ENCODE peak calls at places on chromosomes 2 and 18, in five cellular contexts. One of them, this sample, is unnamed.

GRCh38 chr2:39948016-39948719 is 169.1 kb upstream of the THUMPD2 start:
- DNase-seq in GM12878: no peak
- DNase-seq in HepG2: no peak
- DNase-seq in K562: no peak
- DNase-seq in SK-N-SH: no peak
- DNase-seq in this sample: peak

GRCh38 chr2:62136956-62137355 is 59.0 kb upstream of the B3GNT2 start:
- DNase-seq in GM12878: no peak
- DNase-seq in HepG2: no peak
- DNase-seq in K562: no peak
- DNase-seq in SK-N-SH: no peak
- DNase-seq in this sample: no peak

GRCh38 chr2:88165604-88166003 is 4.5 kb upstream of the THNSL2 start:
- DNase-seq in GM12878: no peak
- DNase-seq in HepG2: no peak
- DNase-seq in K562: no peak
- DNase-seq in SK-N-SH: no peak
- DNase-seq in this sample: no peak

GRCh38 chr2:101277111-101277510 is 24.4 kb downstream of the CNOT11 start:
- DNase-seq in GM12878: no peak
- DNase-seq in HepG2: no peak
- DNase-seq in K562: no peak
- DNase-seq in SK-N-SH: no peak
- DNase-seq in this sample: peak

GRCh38 chr2:177419274-177419673 is 26.7 kb downstream of the AGPS start:
- DNase-seq in GM12878: no peak
- DNase-seq in HepG2: no peak
- DNase-seq in K562: no peak
- DNase-seq in SK-N-SH: no peak
- DNase-seq in this sample: peak

GRCh38 chr2:110172506-110172905 is 32.3 kb downstream of the NPHP1 start:
- DNase-seq in GM12878: no peak
- DNase-seq in HepG2: no peak
- DNase-seq in K562: no peak
- DNase-seq in SK-N-SH: no peak
- DNase-seq in this sample: no peak

GRCh38 chr2:8263931-8264330 is 417.9 kb upstream of the ID2 start:
- DNase-seq in GM12878: no peak
- DNase-seq in HepG2: no peak
- DNase-seq in K562: no peak
- DNase-seq in SK-N-SH: no peak
- DNase-seq in this sample: no peak

GRCh38 chr18:75209952-75210261 is 690 bp upstream of the TSHZ1 start:
- DNase-seq in GM12878: no peak
- DNase-seq in HepG2: no peak
- DNase-seq in K562: no peak
- DNase-seq in SK-N-SH: no peak
- DNase-seq in this sample: no peak

GRCh38 chr2:193581807-193582206 is 1387.1 kb upstream of the TMEFF2 start:
- DNase-seq in GM12878: no peak
- DNase-seq in HepG2: no peak
- DNase-seq in K562: no peak
- DNase-seq in SK-N-SH: no peak
- DNase-seq in this sample: no peak

GRCh38 chr2:227821043-227821942 is 7.7 kb downstream of the CCL20 start:
- DNase-seq in GM12878: no peak
- DNase-seq in HepG2: peak
- DNase-seq in K562: no peak
- DNase-seq in SK-N-SH: no peak
- DNase-seq in this sample: no peak

GRCh38 chr18:62452280-62452824 is 70.5 kb upstream of the ZCCHC2 start:
- DNase-seq in GM12878: no peak
- DNase-seq in HepG2: peak
- DNase-seq in K562: no peak
- DNase-seq in SK-N-SH: no peak
- DNase-seq in this sample: peak

GRCh38 chr18:67525328-67526110 is 9.0 kb upstream of the DSEL start:
- DNase-seq in GM12878: no peak
- DNase-seq in HepG2: peak
- DNase-seq in K562: no peak
- DNase-seq in SK-N-SH: no peak
- DNase-seq in this sample: peak

GRCh38 chr2:205024822-205025518 is 479.7 kb downstream of the PARD3B start:
- DNase-seq in GM12878: no peak
- DNase-seq in HepG2: peak
- DNase-seq in K562: peak
- DNase-seq in SK-N-SH: peak
- DNase-seq in this sample: peak

GRCh38 chr18:23106575-23106974 is 28.7 kb upstream of the CABLES1 start:
- DNase-seq in GM12878: no peak
- DNase-seq in HepG2: peak
- DNase-seq in K562: no peak
- DNase-seq in SK-N-SH: no peak
- DNase-seq in this sample: peak
- H3K9ac ChIP-seq in GM12878: no peak
- H3K9ac ChIP-seq in HepG2: no peak
- H3K9ac ChIP-seq in K562: no peak
- H3K9ac ChIP-seq in SK-N-SH: peak
- H3K9ac ChIP-seq in this sample: no peak

GRCh38 chr2:127690696-127691095 is 10.6 kb upstream of the SFT2D3 start:
- DNase-seq in GM12878: no peak
- DNase-seq in HepG2: no peak
- DNase-seq in K562: no peak
- DNase-seq in SK-N-SH: no peak
- DNase-seq in this sample: no peak
- TF ChIP-seq SMC3 in GM12878: no peak
- TF ChIP-seq SMC3 in HepG2: no peak
- TF ChIP-seq SMC3 in K562: no peak
- TF ChIP-seq SMC3 in SK-N-SH: no peak
- TF ChIP-seq SMC3 in this sample: no peak

DNA sequence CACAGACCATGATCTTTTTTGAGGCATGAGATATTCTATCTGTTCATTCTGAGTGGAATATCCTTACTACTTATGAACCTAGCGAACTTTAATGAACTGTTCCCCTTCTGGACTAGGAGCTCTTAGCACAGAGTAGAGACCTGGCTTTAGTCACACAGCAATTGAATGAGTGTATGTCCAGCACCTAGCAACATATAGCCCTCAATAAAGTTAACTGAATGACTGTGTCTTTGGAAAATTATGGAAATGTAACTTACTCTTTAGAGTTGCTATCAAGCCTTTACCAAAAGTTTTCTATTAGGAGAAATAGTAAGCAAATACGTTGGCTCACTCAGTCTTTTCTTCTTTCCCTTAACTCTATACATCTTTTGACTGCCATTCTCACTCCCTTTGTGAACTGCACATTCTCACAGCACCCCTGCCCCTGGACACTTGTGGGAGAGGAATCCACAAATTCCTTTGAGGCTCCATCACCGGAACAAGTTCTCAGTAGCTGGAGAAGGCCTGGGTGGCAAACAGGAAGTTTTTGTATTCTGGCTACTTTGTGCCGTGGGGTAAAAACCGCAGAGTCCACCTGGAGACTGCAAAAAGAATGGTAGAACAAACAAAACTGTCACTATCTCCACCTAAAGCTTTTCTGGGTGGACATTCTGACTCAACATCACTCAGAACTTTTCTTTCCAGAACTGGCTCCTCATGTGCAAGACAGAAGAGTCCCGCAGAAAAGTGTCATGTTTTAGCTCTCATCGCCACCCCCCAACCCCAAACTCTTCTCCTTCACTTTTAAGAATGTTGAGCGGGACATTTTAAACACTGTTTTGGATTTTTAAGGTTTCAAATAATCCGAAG is 1.1 kb upstream of the UBE2E3 start:
- DNase-seq in GM12878: no peak
- DNase-seq in HepG2: peak
- DNase-seq in K562: no peak
- DNase-seq in SK-N-SH: no peak
- DNase-seq in this sample: peak
- H3K9ac ChIP-seq in GM12878: no peak
- H3K9ac ChIP-seq in HepG2: peak
- H3K9ac ChIP-seq in K562: peak
- H3K9ac ChIP-seq in SK-N-SH: peak
- H3K9ac ChIP-seq in this sample: no peak

DNA sequence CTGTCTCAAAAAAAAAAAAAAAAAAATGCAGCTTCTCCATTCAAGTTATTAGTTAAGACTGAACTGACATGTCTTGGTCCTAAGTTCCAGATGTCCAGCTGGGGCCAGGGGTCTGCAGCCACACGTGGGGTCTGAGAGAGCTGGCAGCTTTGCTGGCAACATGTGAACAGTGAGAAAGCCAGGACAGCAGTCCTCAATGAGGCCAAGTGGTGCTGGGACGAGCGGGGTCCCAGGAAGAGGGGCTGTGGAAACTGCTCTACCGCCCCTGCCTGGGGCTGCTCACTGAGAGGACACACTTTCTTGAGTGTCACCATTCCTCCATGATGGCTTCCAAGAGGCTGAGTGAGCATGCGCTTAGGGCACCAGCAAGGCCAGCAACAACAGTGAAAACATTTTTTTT is 100.7 kb upstream of the TAF1B start:
- DNase-seq in GM12878: no peak
- DNase-seq in HepG2: no peak
- DNase-seq in K562: no peak
- DNase-seq in SK-N-SH: no peak
- DNase-seq in this sample: no peak
- TF ChIP-seq SMC3 in GM12878: no peak
- TF ChIP-seq SMC3 in HepG2: no peak
- TF ChIP-seq SMC3 in K562: no peak
- TF ChIP-seq SMC3 in SK-N-SH: no peak
- TF ChIP-seq SMC3 in this sample: no peak

GRCh38 chr2:67845557-67846114 is 217.2 kb downstream of the C1D start:
- DNase-seq in GM12878: no peak
- DNase-seq in HepG2: no peak
- DNase-seq in K562: no peak
- DNase-seq in SK-N-SH: no peak
- DNase-seq in this sample: peak

GRCh38 chr2:67844024-67844540 is 218.7 kb downstream of the C1D start:
- DNase-seq in GM12878: no peak
- DNase-seq in HepG2: no peak
- DNase-seq in K562: no peak
- DNase-seq in SK-N-SH: no peak
- DNase-seq in this sample: no peak

GRCh38 chr2:67842375-67842959 is 220.3 kb downstream of the C1D start:
- DNase-seq in GM12878: no peak
- DNase-seq in HepG2: no peak
- DNase-seq in K562: no peak
- DNase-seq in SK-N-SH: peak
- DNase-seq in this sample: no peak

GRCh38 chr2:67848551-67848950 is 214.3 kb downstream of the C1D start:
- DNase-seq in GM12878: no peak
- DNase-seq in HepG2: no peak
- DNase-seq in K562: no peak
- DNase-seq in SK-N-SH: no peak
- DNase-seq in this sample: no peak

GRCh38 chr2:67846341-67847070 is 216.3 kb downstream of the C1D start:
- DNase-seq in GM12878: no peak
- DNase-seq in HepG2: peak
- DNase-seq in K562: peak
- DNase-seq in SK-N-SH: peak
- DNase-seq in this sample: peak
- H3K9ac ChIP-seq in GM12878: no peak
- H3K9ac ChIP-seq in HepG2: no peak
- H3K9ac ChIP-seq in K562: no peak
- H3K9ac ChIP-seq in SK-N-SH: no peak
- H3K9ac ChIP-seq in this sample: no peak

GRCh38 chr2:150643106-150643730 is 155.8 kb upstream of the RND3 start:
- DNase-seq in GM12878: no peak
- DNase-seq in HepG2: no peak
- DNase-seq in K562: no peak
- DNase-seq in SK-N-SH: no peak
- DNase-seq in this sample: peak

GRCh38 chr2:150639917-150640538 is 152.6 kb upstream of the RND3 start:
- DNase-seq in GM12878: no peak
- DNase-seq in HepG2: no peak
- DNase-seq in K562: no peak
- DNase-seq in SK-N-SH: no peak
- DNase-seq in this sample: peak

GRCh38 chr2:150647943-150648342 is 160.5 kb upstream of the RND3 start:
- DNase-seq in GM12878: no peak
- DNase-seq in HepG2: no peak
- DNase-seq in K562: no peak
- DNase-seq in SK-N-SH: no peak
- DNase-seq in this sample: no peak

GRCh38 chr2:150646746-150647145 is 159.3 kb upstream of the RND3 start:
- DNase-seq in GM12878: no peak
- DNase-seq in HepG2: no peak
- DNase-seq in K562: no peak
- DNase-seq in SK-N-SH: no peak
- DNase-seq in this sample: peak

DNA sequence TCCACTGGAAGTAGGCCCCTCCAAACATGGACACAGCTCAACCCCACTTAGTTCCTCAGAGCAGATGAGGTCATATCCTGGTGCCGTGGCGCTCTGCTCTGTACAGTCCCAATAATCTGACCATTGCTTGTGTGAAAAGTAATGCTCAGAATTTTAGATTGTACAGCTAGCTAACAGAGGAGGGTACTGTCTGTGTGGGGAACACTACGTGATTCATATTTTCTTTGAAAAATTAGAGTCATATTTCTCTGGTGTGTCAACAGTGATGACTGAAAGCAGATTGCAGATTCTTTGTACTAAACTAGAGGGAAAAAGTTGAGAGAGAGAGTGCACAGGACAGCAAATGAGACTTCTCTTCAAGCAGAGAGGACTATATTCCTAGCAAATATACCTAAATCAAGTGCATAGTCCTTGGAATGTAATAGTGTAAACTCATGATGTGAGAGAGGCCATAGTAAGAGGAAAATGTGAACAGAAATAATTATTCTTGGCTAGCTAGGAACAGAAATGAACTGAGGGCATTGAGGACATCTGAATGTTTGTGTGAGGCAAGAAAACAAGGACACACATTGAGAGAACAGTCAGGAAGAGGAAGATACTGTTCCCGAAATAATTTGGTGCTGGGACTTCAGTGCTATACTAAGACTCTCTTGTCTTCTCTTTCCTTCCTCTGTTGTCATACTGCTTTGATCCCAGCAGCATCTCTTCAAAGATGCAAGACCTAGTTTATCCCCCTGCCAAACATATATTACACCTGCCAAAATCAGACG is 157.0 kb upstream of the RND3 start:
- DNase-seq in GM12878: no peak
- DNase-seq in HepG2: no peak
- DNase-seq in K562: no peak
- DNase-seq in SK-N-SH: no peak
- DNase-seq in this sample: peak
- TF ChIP-seq SMC3 in GM12878: no peak
- TF ChIP-seq SMC3 in HepG2: no peak
- TF ChIP-seq SMC3 in K562: no peak
- TF ChIP-seq SMC3 in SK-N-SH: no peak
- TF ChIP-seq SMC3 in this sample: no peak